ENCODE peak calls at places on chromosomes 13 and 19, in five cellular contexts. O is progenitor cell of endocrine pancreas, X is activated T-helper 1 cell treated with Interleukin-2 at 50 U/mL for 16 hours, U is EL, Y is foreskin fibroblast. W is an unnamed sample.
A peak's percentile ranks its signal among the peaks of the same experiment; 100 is the strongest.

GRCh38 chr19:7632340-7633203 is 947 bp downstream of the PCP2 start:
- DNase-seq in O (no peak), Y (no peak), U (no peak), X (no peak), W (no peak)

GRCh38 chr19:17775245-17775927 is 19.6 kb upstream of the B3GNT3 start:
- DNase-seq in Y (peak; percentile 67), U (peak; percentile 56), O (peak; percentile 57), X (no peak), W (peak; percentile 43)

GRCh38 chr13:24168980-24169379 is 8.5 kb downstream of the SPATA13 start:
- DNase-seq in Y (no peak), U (no peak), X (no peak), O (no peak), W (no peak)

GRCh38 chr13:42996584-42996983 is 4.5 kb upstream of the EPSTI1 start:
- DNase-seq in X (no peak), Y (peak; percentile 86), O (no peak), U (peak; percentile 91), W (peak; percentile 95)

GRCh38 chr19:47315125-47315821 is 5.6 kb downstream of the C5AR1 start:
- DNase-seq in O (no peak), U (peak; percentile 91), Y (peak; percentile 97), X (no peak), W (peak; percentile 98)

GRCh38 chr13:89660752-89661151 is 1686.7 kb upstream of the MIR17HG start:
- DNase-seq in U (no peak), O (no peak), Y (no peak), X (no peak), W (peak; percentile 19)

GRCh38 chr13:73602295-73602694 is 531.9 kb downstream of the KLF12 start:
- DNase-seq in Y (no peak), X (no peak), U (peak; percentile 26), O (no peak), W (peak; percentile 88)

GRCh38 chr19:46297700-46298476 is 1.0 kb downstream of the HIF3A start:
- DNase-seq in U (no peak), Y (peak; percentile 88), O (no peak), X (no peak), W (no peak)

GRCh38 chr13:76725211-76725610 is 161.0 kb downstream of the KCTD12 start:
- DNase-seq in U (peak; percentile 7), O (no peak), Y (peak; percentile 69), X (no peak), W (no peak)

GRCh38 chr19:38718747-38719543 is 25.3 kb downstream of the CAPN12 start:
- DNase-seq in X (no peak), O (no peak), U (peak; percentile 52), Y (peak; percentile 73), W (no peak)

GRCh38 chr19:3536429-3537100 is 2.4 kb upstream of the TEKTIP1 start:
- DNase-seq in X (no peak), O (no peak), U (no peak), Y (peak; percentile 70), W (peak; percentile 38)

GRCh38 chr19:2149980-2150793 is 1.2 kb downstream of the AP3D1 start:
- DNase-seq in U (peak; percentile 30), O (no peak), Y (peak; percentile 48), X (no peak), W (peak; percentile 56)

GRCh38 chr13:49806126-49806536 is 13.6 kb upstream of the KPNA3 start:
- DNase-seq in X (no peak), Y (peak; percentile 36), U (no peak), O (no peak), W (peak; percentile 94)

GRCh38 chr19:18385675-18386542 is at the start of gene GDF15:
- DNase-seq in O (peak; percentile 59), X (no peak), U (peak; percentile 80), Y (peak; percentile 98), W (peak; percentile 49)

GRCh38 chr13:31722684-31723083 is 16.6 kb upstream of the RXFP2 start:
- DNase-seq in Y (peak; percentile 56), U (peak; percentile 49), X (no peak), O (no peak), W (no peak)

GRCh38 chr19:23698711-23699520 is 11.9 kb upstream of the ZNF675 start:
- DNase-seq in Y (no peak), O (no peak), X (no peak), U (peak; percentile 27), W (peak; percentile 68)

GRCh38 chr19:2309734-2310362 is 1.9 kb upstream of the LINGO3 start:
- DNase-seq in X (no peak), Y (peak; percentile 61), O (no peak), U (peak; percentile 52), W (no peak)

GRCh38 chr19:52533901-52534300 is 6.4 kb downstream of the ZNF808 start:
- DNase-seq in U (no peak), Y (no peak), O (no peak), X (no peak), W (peak; percentile 29)

GRCh38 chr13:93248627-93249047 is 22.0 kb downstream of the GPC6 start:
- DNase-seq in O (peak; percentile 47), Y (peak; percentile 35), X (no peak), U (peak; percentile 33), W (peak; percentile 49)

GRCh38 chr19:1566392-1567115 is 1.6 kb downstream of the MEX3D start:
- DNase-seq in X (no peak), Y (peak; percentile 93), O (peak; percentile 59), U (peak; percentile 86), W (peak; percentile 80)

GRCh38 chr19:50414850-50415660 is 3.7 kb upstream of the SPIB start:
- DNase-seq in X (peak; percentile 54), O (peak; percentile 88), Y (peak; percentile 82), U (no peak), W (peak; percentile 64)

GRCh38 chr19:14139944-14140343 is 3.6 kb upstream of the ASF1B start:
- DNase-seq in U (peak; percentile 74), X (no peak), Y (peak; percentile 77), O (no peak), W (no peak)